ENCODE peak calls at places on chromosomes 13 and 19, in seven cellular contexts. Y is GM20000, V is mesothelial cell of epicardium, W is IMR-90, N is A549, B is B cell, C is fibroblast of lung. I is an unnamed sample.

GRCh38 chr13:105969761-105970160 is 565.7 kb downstream of the EFNB2 start:
- DNase-seq in W (no peak), V (no peak), C (peak), Y (no peak), B (no peak), N (peak), I (no peak)

GRCh38 chr13:43377955-43378354 is 354.6 kb downstream of the DNAJC15 start:
- DNase-seq in N (no peak), W (peak), Y (no peak), B (no peak), C (peak), V (no peak), I (no peak)

GRCh38 chr13:36950330-36950729 is 30.3 kb upstream of the SMAD9 start:
- DNase-seq in Y (no peak), B (no peak), N (no peak), C (no peak), W (no peak), V (no peak), I (no peak)

GRCh38 chr19:29971648-29972047 is 29.6 kb downstream of the URI1 start:
- DNase-seq in B (no peak), V (no peak), C (no peak), N (no peak), Y (no peak), W (peak), I (no peak)

GRCh38 chr13:50244913-50245574 is 229.8 kb downstream of the KCNRG start:
- DNase-seq in N (peak), B (no peak), V (no peak), Y (peak), W (peak), C (peak), I (no peak)

GRCh38 chr13:75250526-75251183 is 231.3 kb downstream of the TBC1D4 start:
- DNase-seq in N (no peak), W (peak), V (no peak), C (peak), B (no peak), Y (no peak), I (no peak)

GRCh38 chr13:93603043-93603442 is 376.4 kb downstream of the GPC6 start:
- DNase-seq in B (no peak), W (peak), C (peak), V (no peak), N (peak), Y (no peak), I (no peak)

GRCh38 chr13:30082391-30082790 is 225.0 kb downstream of the KATNAL1 start:
- DNase-seq in C (no peak), V (no peak), W (no peak), N (no peak), B (no peak), Y (no peak), I (peak)

GRCh38 chr19:46529622-46530451 is 34.2 kb upstream of the PNMA8B start:
- DNase-seq in W (peak), B (peak), Y (peak), V (peak), C (peak), N (peak), I (no peak)

GRCh38 chr19:22784051-22784450 is at the start of gene ZNF99:
- DNase-seq in Y (no peak), C (no peak), N (no peak), V (no peak), W (no peak), B (peak), I (no peak)

GRCh38 chr19:41848666-41849065 is 3.8 kb downstream of the DMRTC2 start:
- DNase-seq in V (no peak), N (no peak), W (no peak), C (no peak), B (no peak), Y (peak), I (no peak)

GRCh38 chr13:33229446-33230177 is 55.9 kb downstream of the STARD13 start:
- DNase-seq in V (no peak), C (no peak), N (no peak), Y (no peak), B (no peak), W (no peak), I (no peak)

GRCh38 chr19:45153339-45154063 is 7.3 kb downstream of the NKPD1 start:
- DNase-seq in W (peak), N (no peak), V (peak), Y (peak), C (peak), B (peak), I (no peak)

GRCh38 chr13:59038824-59039223 is 1124.9 kb downstream of the DIAPH3 start:
- DNase-seq in V (no peak), N (peak), B (no peak), Y (no peak), C (peak), W (peak), I (no peak)

GRCh38 chr13:74464656-74465055 is 330.5 kb upstream of the KLF12 start:
- DNase-seq in V (no peak), C (no peak), B (no peak), Y (no peak), N (no peak), W (no peak), I (no peak)

DNA sequence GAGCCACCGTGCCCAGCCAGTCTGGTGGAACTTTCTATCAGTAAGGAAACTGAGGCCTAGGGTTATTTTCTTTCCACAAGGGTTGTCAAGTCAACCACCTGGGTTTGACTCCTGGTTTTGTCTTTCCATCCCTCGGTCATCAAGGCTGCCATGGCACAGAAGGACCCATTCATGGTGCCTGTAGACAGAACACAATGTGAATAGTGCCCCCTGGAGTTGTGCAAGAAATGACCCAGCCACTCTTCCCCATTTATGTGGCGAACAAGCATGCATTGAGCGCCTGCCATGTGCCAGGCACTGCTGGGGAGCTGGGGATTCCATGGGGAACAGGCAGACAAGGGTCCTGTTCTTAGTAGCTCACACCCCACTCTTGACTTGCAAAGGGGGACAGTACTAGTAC is 4.1 kb downstream of the SMARCA4 start:
- DNase-seq in C (no peak), N (no peak), W (no peak), V (no peak), B (no peak), Y (no peak), I (no peak)
- TF ChIP-seq CTCF in C (no peak), N (no peak), W (no peak), V (peak), B (no peak), Y (no peak), I (peak)

GRCh38 chr19:47754206-47755064 is 9.1 kb downstream of the NOP53 start:
- DNase-seq in W (no peak), B (no peak), Y (no peak), C (no peak), V (no peak), N (no peak), I (no peak)

GRCh38 chr19:47756953-47757608 is 11.7 kb downstream of the NOP53 start:
- DNase-seq in W (no peak), N (no peak), Y (no peak), V (no peak), B (no peak), C (no peak), I (no peak)

GRCh38 chr19:47756627-47756929 is 11.2 kb downstream of the NOP53 start:
- DNase-seq in Y (no peak), B (no peak), C (no peak), W (no peak), N (no peak), V (no peak), I (no peak)

GRCh38 chr19:47755065-47755761 is 9.9 kb downstream of the NOP53 start:
- DNase-seq in N (no peak), Y (no peak), W (no peak), B (no peak), C (no peak), V (no peak), I (no peak)

DNA sequence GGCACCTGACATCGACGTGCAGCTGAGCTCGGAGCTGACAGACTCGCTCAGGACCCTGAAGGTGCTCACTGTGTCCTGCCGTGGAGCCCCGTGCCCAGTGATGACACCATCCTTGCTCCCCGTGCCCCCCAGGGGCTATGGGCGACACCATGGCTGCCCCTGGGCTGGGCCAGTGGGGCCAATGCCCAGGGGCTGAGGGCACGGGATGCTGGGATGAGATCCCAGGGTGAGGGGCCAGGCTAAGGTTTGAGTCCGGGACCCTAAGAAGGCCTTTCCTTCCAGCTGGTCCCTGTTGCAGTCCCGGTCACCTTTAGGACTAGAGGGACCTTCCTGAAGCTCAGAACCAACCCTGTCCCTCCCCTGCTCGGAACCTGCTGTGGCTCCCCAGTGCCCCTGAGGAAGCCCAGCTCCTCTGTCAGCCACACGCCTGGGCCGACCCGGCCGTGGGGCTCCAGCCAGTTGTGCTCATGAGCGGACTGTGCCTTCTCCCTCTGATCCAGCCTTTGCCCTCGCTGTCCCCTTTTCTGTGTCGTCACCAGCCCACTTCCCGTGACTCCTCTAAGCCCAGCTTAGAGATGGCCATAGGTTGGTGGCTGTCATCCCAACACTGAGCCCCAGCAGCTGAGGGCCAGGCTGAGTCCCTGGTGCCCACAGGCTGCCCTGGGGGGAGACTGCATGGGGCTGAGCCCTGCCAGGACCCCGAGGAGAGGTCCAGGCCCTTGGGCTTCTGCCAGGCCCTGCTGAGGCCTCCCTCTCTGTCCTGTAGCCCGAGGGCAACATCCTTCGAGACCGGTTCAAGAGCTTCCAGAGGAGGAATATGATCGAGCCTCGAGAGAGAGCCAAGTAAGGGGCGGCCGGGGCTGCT is 10.6 kb downstream of the NOP53 start:
- DNase-seq in C (no peak), V (no peak), N (no peak), W (no peak), Y (no peak), B (no peak), I (no peak)
- TF ChIP-seq CTCF in C (no peak), V (no peak), N (no peak), W (no peak), Y (no peak), B (no peak), I (no peak)

DNA sequence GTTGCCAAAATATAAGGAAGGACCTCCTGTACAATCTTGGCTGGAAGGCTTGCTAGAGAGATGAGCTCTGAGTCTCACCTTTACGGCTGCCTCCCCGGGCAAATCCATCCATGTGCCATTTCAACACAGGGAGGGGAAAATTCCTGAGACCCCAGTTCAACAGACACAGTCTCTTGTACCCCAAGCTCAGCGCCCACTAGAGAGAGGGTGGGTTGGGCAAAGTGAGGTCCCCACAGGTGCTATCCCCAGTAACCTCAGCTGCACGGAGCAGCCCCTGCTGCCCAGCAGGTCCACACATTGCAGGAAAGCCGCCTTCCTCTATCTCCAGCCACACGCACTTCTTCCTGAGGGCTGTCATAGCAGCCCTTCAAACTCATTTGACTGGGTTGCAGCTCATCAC is 80.5 kb downstream of the TSHZ3 start:
- DNase-seq in W (no peak), N (no peak), Y (no peak), V (no peak), C (no peak), B (no peak), I (no peak)
- TF ChIP-seq CTCF in W (no peak), N (no peak), Y (no peak), V (no peak), C (no peak), B (no peak), I (no peak)

GRCh38 chr19:38374332-38375097 is at the start of gene PSMD8:
- DNase-seq in N (peak), B (peak), C (peak), W (peak), Y (peak), V (peak), I (peak)
- TF ChIP-seq CTCF in N (peak), B (peak), C (no peak), W (peak), Y (peak), V (no peak), I (peak)

GRCh38 chr19:13012690-13013608 is 17.7 kb downstream of the NFIX start:
- DNase-seq in W (peak), V (no peak), Y (peak), B (peak), C (peak), N (no peak), I (no peak)

GRCh38 chr19:13010992-13011652 is 15.8 kb downstream of the NFIX start:
- DNase-seq in C (no peak), V (no peak), W (no peak), N (no peak), B (no peak), Y (no peak), I (no peak)

GRCh38 chr19:13010038-13010991 is 15.0 kb downstream of the NFIX start:
- DNase-seq in V (no peak), N (no peak), C (no peak), B (peak), W (no peak), Y (peak), I (no peak)

GRCh38 chr19:13012390-13012689 is 17.1 kb downstream of the NFIX start:
- DNase-seq in V (no peak), C (no peak), W (no peak), N (no peak), Y (no peak), B (no peak), I (no peak)

DNA sequence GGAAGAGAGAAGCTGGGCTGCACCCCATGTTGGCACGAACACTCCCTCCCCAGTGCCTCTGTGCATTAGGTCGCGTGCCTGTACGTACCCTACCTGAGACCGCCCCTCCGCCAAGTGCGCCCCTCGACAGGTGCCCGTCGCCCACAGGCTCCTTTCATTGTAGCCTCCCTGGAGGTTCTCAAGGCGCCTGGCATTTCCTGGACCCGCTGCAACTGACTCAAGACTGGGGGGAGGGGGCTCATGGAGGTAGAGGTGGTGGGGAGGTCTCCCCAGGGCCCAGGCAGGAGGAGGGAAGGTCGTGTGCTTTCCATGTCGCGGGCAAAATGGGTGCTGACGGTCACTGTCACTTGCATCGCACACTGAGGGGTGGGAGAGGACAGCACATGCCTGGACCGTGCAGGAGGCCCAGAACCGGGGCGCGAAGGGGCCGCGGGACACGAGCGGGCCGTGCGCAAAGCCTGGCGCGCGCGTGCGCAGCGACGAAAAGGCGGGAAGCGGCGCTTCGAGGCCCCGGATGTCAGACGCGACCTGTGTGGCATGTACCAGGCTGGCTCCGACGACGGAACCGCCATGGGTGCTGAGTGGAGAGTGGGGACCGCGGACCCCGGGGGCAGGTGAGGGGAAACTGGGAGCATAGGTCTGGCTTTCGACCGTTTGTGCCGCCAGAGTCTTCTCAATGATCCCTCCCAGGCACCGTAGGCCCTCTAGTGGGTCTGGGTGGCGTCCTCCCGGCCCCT is 16.5 kb downstream of the NFIX start:
- DNase-seq in Y (peak), V (no peak), C (no peak), W (no peak), B (peak), N (no peak), I (no peak)
- TF ChIP-seq CTCF in Y (no peak), V (no peak), C (no peak), W (no peak), B (no peak), N (no peak), I (no peak)

DNA sequence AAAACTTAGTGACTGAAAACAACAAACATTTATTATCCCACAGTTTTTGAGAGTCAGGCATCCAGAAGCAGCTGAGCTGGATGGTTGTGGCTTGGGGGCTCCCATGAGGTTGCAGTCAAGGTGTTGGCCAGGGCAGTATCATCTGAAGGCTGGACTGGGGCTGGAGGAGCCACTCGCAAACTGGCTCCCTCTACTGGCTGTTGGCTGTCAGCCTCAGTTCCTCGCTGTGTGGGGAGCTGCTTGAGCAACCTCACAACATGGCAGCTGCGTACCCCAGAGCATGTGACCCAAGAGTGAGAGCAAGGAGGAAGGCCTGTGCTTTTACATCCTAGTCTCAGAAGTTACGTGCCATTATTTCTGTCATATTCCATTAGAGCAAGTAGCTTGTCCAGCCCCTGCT is 9.7 kb downstream of the YJU2 start:
- DNase-seq in B (no peak), Y (no peak), N (peak), V (no peak), C (no peak), W (no peak), I (no peak)
- TF ChIP-seq CTCF in B (peak), Y (no peak), N (no peak), V (no peak), C (no peak), W (no peak), I (no peak)

DNA sequence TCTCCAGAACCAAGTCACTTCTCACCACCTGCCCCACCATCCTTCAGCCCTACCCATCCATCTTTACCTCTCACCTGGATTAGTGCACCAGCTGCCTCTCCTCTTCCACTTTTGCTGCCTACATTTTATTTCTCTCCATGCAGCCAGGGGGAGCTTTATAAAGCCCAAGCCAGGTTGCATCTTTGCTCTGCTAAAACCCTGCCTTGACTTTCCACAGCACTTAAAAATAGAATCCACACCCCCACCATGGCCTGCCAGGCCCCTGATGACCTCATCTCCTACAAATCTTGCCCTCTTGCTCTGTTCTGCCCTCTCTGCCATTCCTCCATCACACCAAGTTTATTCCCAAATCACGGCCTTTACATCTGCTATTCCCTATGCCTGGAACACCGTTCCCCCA is 1.8 kb downstream of the HOOK2 start:
- DNase-seq in N (peak), C (no peak), Y (no peak), B (no peak), W (peak), V (no peak), I (no peak)
- TF ChIP-seq CTCF in N (no peak), C (peak), Y (peak), B (no peak), W (peak), V (no peak), I (peak)

DNA sequence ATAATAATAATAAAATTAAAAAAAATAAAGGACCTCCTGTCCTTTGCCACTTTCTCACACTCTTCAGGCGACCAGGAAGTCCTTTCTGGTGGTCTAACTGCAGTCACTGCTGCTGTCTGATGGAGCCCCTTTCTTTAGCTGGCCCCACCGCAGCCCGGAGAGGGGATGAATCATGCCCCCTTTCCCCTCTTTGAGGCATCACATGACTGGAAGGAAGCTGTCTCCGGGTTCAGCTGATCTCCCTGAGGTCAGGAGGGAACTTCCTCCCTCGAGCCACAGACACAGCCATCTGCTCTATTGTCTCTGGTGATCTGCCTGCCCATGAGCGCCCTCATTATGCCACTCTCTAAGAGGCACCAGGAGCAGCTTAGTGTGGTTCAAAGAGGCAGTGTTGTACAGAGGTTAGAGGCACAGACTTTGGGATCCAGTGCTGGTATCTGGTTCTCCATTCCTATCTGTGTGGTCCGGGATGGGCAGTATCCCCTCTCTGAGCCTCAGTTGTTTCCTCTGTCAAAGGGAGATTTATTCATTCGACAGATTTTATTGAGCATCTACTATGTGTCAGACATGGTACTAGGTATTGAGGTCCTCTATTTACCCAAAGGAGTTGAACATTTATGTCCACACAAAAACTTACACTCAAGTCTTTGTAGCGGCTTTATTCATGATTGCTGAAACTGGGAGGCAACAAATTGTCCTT is 30.0 kb downstream of the VAV1 start:
- DNase-seq in C (no peak), W (no peak), Y (peak), V (no peak), N (peak), B (peak), I (no peak)
- TF ChIP-seq CTCF in C (no peak), W (no peak), Y (no peak), V (no peak), N (no peak), B (peak), I (no peak)